ENCODE peak calls at places on chromosomes 4 and X, in five cellular contexts. L is upper lobe of right lung; H is effector memory CD4-positive, alpha-beta T cell; I is upper lobe of left lung; Y is ovary. D is an unnamed sample.
A peak's percentile ranks its signal among the peaks of the same experiment; 100 is the strongest.

GRCh38 chrX:47229427-47229826 is 3.4 kb upstream of the USP11 start:
- DNase-seq in L (no peak), H (no peak), I (peak; percentile 4), Y (no peak), D (no peak)

GRCh38 chr4:89290727-89291126 is 16.9 kb downstream of the GPRIN3 start:
- DNase-seq in L (no peak), H (no peak), I (no peak), Y (no peak), D (no peak)

GRCh38 chr4:2286904-2287593 is 25.1 kb upstream of the MXD4 start:
- DNase-seq in L (peak; percentile 51), H (no peak), I (no peak), Y (no peak), D (no peak)

GRCh38 chr4:69104719-69105275 is 8.5 kb downstream of the UGT2B7 start:
- DNase-seq in L (no peak), H (no peak), I (no peak), Y (no peak), D (no peak)

GRCh38 chr4:57064811-57065711 is 45.1 kb downstream of the IGFBP7 start:
- DNase-seq in L (no peak), H (no peak), I (no peak), Y (peak; percentile 76), D (peak; percentile 34)

GRCh38 chrX:39855748-39856129 is 242.0 kb downstream of the BCOR start:
- DNase-seq in L (no peak), H (peak; percentile 69), I (peak; percentile 47), Y (no peak), D (no peak)

GRCh38 chr4:4572821-4573220 is 31.0 kb upstream of the STX18 start:
- DNase-seq in L (no peak), H (no peak), I (no peak), Y (no peak), D (no peak)

GRCh38 chrX:41779058-41779564 is 55.1 kb downstream of the GPR82 start:
- DNase-seq in L (no peak), H (no peak), I (no peak), Y (no peak), D (no peak)

GRCh38 chrX:46446727-46447378 is 98.4 kb downstream of the ZNF674 start:
- DNase-seq in L (peak; percentile 92), H (peak; percentile 81), I (peak; percentile 81), Y (peak; percentile 83), D (peak; percentile 79)

GRCh38 chrX:24838624-24839023 is 144.9 kb downstream of the POLA1 start:
- DNase-seq in L (no peak), H (no peak), I (no peak), Y (no peak), D (no peak)

GRCh38 chr4:6017030-6017429 is 1.2 kb downstream of the C4orf50 start:
- DNase-seq in L (no peak), H (no peak), I (no peak), Y (no peak), D (no peak)

GRCh38 chrX:21905209-21905735 is 35.2 kb upstream of the SMS start:
- DNase-seq in L (no peak), H (no peak), I (no peak), Y (no peak), D (peak; percentile 2)

GRCh38 chr4:185210102-185210981 is 944 bp downstream of the SNX25 start:
- DNase-seq in L (peak; percentile 76), H (peak; percentile 26), I (peak; percentile 22), Y (peak; percentile 53), D (peak; percentile 58)

GRCh38 chr4:71635094-71635493 is 148.8 kb downstream of the GC start:
- DNase-seq in L (no peak), H (no peak), I (no peak), Y (no peak), D (no peak)

GRCh38 chrX:151726751-151727150 is 7.8 kb upstream of the CNGA2 start:
- DNase-seq in L (no peak), H (no peak), I (no peak), Y (no peak), D (no peak)

GRCh38 chrX:136598631-136599030 is 49.3 kb upstream of the CD40LG start:
- DNase-seq in L (no peak), H (peak; percentile 5), I (no peak), Y (no peak), D (no peak)

GRCh38 chrX:107707866-107708265 is 67.7 kb downstream of the TSC22D3 start:
- DNase-seq in L (no peak), H (no peak), I (no peak), Y (peak; percentile 2), D (no peak)

GRCh38 chrX:13428055-13428786 is 108.4 kb upstream of the ATXN3L start:
- DNase-seq in L (no peak), H (no peak), I (no peak), Y (no peak), D (no peak)

GRCh38 chr4:152901205-152901604 is 34.9 kb upstream of the FHDC1 start:
- DNase-seq in L (no peak), H (no peak), I (no peak), Y (no peak), D (no peak)

GRCh38 chr4:18020145-18020670 is 1.3 kb downstream of the LCORL start:
- DNase-seq in L (no peak), H (no peak), I (peak; percentile 27), Y (no peak), D (no peak)
- H3K27ac ChIP-seq in L (peak overlapping the region; percentile 93), H (no peak overlapping the region), I (peak overlapping the region; percentile 96), Y (no peak overlapping the region), D (peak overlapping the region; percentile 91)

DNA sequence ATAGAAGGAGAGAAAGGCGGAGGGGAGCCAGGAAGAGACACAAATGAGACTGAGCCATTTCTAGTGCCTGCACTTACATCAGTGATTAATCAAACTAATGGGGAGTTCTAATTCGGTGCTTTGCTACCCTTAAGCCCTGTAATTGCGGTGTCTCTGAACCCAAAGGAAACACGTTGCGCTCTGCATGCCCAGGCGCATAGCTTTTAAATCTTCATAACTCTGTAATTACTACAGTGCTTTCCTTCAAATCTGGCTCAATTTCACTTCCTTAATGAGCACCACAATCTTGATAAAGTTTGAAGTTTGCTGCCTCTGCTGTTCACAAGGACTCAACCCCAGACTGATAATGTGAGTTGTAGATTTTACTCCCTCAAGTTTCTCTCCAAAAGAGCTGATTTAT is 5.7 kb upstream of the NHS start:
- DNase-seq in L (no peak), H (no peak), I (no peak), Y (no peak), D (no peak)
- H3K4me3 ChIP-seq in L (no peak overlapping the region), H (no peak overlapping the region), I (no peak overlapping the region), Y (no peak overlapping the region), D (no peak overlapping the region)

GRCh38 chrX:109959356-109959871 is 43.5 kb upstream of the TMEM164 start:
- DNase-seq in L (no peak), H (no peak), I (no peak), Y (no peak), D (no peak)

GRCh38 chrX:109954955-109955354 is 48.0 kb upstream of the TMEM164 start:
- DNase-seq in L (no peak), H (no peak), I (no peak), Y (no peak), D (no peak)

GRCh38 chrX:109952050-109952449 is 50.9 kb upstream of the TMEM164 start:
- DNase-seq in L (no peak), H (no peak), I (no peak), Y (no peak), D (no peak)

GRCh38 chrX:109952985-109953905 is 49.7 kb upstream of the TMEM164 start:
- DNase-seq in L (no peak), H (no peak), I (no peak), Y (no peak), D (no peak)

DNA sequence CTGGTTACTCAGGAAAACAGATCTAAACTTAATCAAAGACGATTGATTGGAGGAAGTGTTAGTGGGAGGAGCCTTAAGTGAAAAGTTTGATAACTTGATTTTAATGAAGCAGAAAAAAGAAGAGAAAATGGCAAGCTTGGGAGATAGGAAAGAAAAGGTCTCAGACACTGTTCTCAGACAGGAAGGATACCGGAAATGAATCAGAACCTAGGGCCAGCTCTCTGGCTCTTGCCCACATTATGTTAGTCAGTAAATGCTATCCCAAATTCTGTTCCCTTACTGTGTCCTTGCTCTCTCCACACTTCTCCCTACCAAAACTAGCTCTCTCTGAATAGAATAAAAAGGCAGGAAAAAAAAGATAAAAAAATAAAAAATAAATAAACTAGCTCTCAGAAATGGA is 48.6 kb upstream of the TMEM164 start:
- DNase-seq in L (no peak), H (no peak), I (no peak), Y (no peak), D (no peak)
- H3K27ac ChIP-seq in L (no peak overlapping the region), H (no peak overlapping the region), I (no peak overlapping the region), Y (no peak overlapping the region), D (no peak overlapping the region)

GRCh38 chrX:119549327-119550016 is 15.7 kb downstream of the STEEP1 start:
- DNase-seq in L (no peak), H (no peak), I (no peak), Y (no peak), D (no peak)
- H3K4me3 ChIP-seq in L (no peak overlapping the region), H (no peak overlapping the region), I (no peak overlapping the region), Y (no peak overlapping the region), D (no peak overlapping the region)

DNA sequence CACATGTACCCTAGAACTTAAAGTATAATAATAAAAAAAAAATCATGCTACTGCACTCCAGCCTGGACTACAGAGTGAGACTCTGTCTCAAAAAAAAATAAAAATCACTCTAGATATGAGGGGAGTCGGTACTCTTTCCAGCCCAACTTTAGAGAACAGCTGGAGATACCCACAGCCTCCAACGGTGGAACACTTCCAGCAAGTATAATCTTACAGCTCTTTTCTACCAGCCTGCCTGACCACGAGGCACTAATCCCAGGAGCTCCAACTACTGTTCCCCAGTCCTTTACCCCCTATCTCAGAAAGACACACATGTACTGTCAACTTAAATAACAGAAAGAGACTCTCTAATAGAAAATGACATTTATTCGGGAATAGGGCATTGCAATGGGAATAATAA is 46.8 kb downstream of the STEEP1 start:
- DNase-seq in L (no peak), H (no peak), I (no peak), Y (no peak), D (no peak)
- H3K27ac ChIP-seq in L (no peak overlapping the region), H (no peak overlapping the region), I (no peak overlapping the region), Y (no peak overlapping the region), D (no peak overlapping the region)